ENCODE peak calls at places on chromosomes 1 and 21, in eight cellular contexts. Q is K562; T is CD4-positive, alpha-beta T cell; R is stomach; H is SJCRH30; Z is left ventricle myocardium inferior; U is psoas muscle; K is thyroid gland. M is an unnamed sample.

GRCh38 chr1:116433283-116434257 is 60.5 kb downstream of the ATP1A1 start:
- DNase-seq in Q (peak), T (no peak), R (peak), H (peak), Z (peak), U (peak), K (peak), M (peak)

GRCh38 chr1:53544731-53545515 is 85.7 kb downstream of the DMRTB1 start:
- DNase-seq in Q (no peak), T (no peak), R (no peak), H (no peak), Z (peak), U (peak), K (no peak), M (no peak)

GRCh38 chr1:43049487-43049886 is 90.8 kb upstream of the SLC2A1 start:
- DNase-seq in Q (no peak), T (no peak), R (no peak), H (peak), Z (no peak), U (no peak), K (no peak), M (no peak)

GRCh38 chr1:163824490-163824889 is 502.7 kb downstream of the NUF2 start:
- DNase-seq in Q (no peak), T (no peak), R (no peak), H (no peak), Z (no peak), U (no peak), K (no peak), M (no peak)

GRCh38 chr1:173205146-173206051 is 1.7 kb downstream of the TNFSF4 start:
- DNase-seq in Q (no peak), T (peak), R (no peak), H (no peak), Z (no peak), U (no peak), K (no peak), M (no peak)

GRCh38 chr1:55827350-55827749 is 612.2 kb upstream of the USP24 start:
- DNase-seq in Q (no peak), T (no peak), R (peak), H (peak), Z (no peak), U (no peak), K (no peak), M (no peak)

GRCh38 chr1:29876902-29877301 is 640.6 kb downstream of the PTPRU start:
- DNase-seq in Q (no peak), T (no peak), R (no peak), H (peak), Z (no peak), U (no peak), K (no peak), M (no peak)

GRCh38 chr1:206430031-206430983 is 40.0 kb upstream of the IKBKE start:
- DNase-seq in Q (no peak), T (no peak), R (no peak), H (peak), Z (no peak), U (no peak), K (no peak), M (no peak)

GRCh38 chr1:32040711-32041110 is 27.0 kb downstream of the KHDRBS1 start:
- DNase-seq in Q (no peak), T (no peak), R (no peak), H (no peak), Z (no peak), U (no peak), K (no peak), M (no peak)

GRCh38 chr1:162349635-162350330 is 26.9 kb downstream of the SPATA46 start:
- DNase-seq in Q (peak), T (no peak), R (no peak), H (no peak), Z (no peak), U (no peak), K (no peak), M (no peak)

GRCh38 chr21:35045539-35046222 is 3.4 kb downstream of the RUNX1 start:
- DNase-seq in Q (no peak), T (no peak), R (no peak), H (no peak), Z (no peak), U (no peak), K (no peak), M (no peak)

GRCh38 chr1:40232444-40232843 is 15.3 kb upstream of the TMCO2 start:
- DNase-seq in Q (no peak), T (no peak), R (no peak), H (no peak), Z (no peak), U (no peak), K (no peak), M (no peak)

GRCh38 chr1:173527151-173527826 is 50.2 kb downstream of the PRDX6 start:
- DNase-seq in Q (no peak), T (no peak), R (no peak), H (peak), Z (no peak), U (no peak), K (peak), M (no peak)

GRCh38 chr1:151458936-151459330 is 361 bp downstream of the POGZ start:
- DNase-seq in Q (peak), T (peak), R (peak), H (peak), Z (peak), U (peak), K (peak), M (peak)

GRCh38 chr1:186139706-186140105 is 235.3 kb downstream of the TPR start:
- DNase-seq in Q (no peak), T (no peak), R (no peak), H (no peak), Z (no peak), U (no peak), K (no peak), M (no peak)

GRCh38 chr1:151165281-151165737 is 393 bp downstream of the LYSMD1 start:
- DNase-seq in Q (peak), T (no peak), R (no peak), H (peak), Z (peak), U (peak), K (peak), M (peak)

GRCh38 chr1:211736351-211736915 is 61.0 kb upstream of the NEK2 start:
- DNase-seq in Q (no peak), T (no peak), R (no peak), H (peak), Z (no peak), U (no peak), K (peak), M (peak)

GRCh38 chr1:247857069-247857985 is at the start of gene TRIM58:
- DNase-seq in Q (peak), T (no peak), R (peak), H (no peak), Z (no peak), U (no peak), K (peak), M (no peak)

GRCh38 chr1:2508180-2508579 is 18.2 kb downstream of the PANK4 start:
- DNase-seq in Q (no peak), T (no peak), R (no peak), H (no peak), Z (no peak), U (no peak), K (no peak), M (no peak)

GRCh38 chr1:51266181-51266580 is 30.1 kb downstream of the RNF11 start:
- DNase-seq in Q (no peak), T (no peak), R (no peak), H (no peak), Z (no peak), U (no peak), K (no peak), M (no peak)

GRCh38 chr1:63448741-63449140 is 74.3 kb downstream of the ITGB3BP start:
- DNase-seq in Q (no peak), T (no peak), R (no peak), H (no peak), Z (no peak), U (no peak), K (no peak), M (no peak)

GRCh38 chr21:17679002-17679600 is 66.4 kb upstream of the BTG3 start:
- DNase-seq in Q (peak), T (no peak), R (no peak), H (peak), Z (no peak), U (no peak), K (no peak), M (no peak)

GRCh38 chr1:24021403-24022266 is 41.5 kb upstream of the SRSF10 start:
- DNase-seq in Q (no peak), T (no peak), R (peak), H (no peak), Z (peak), U (no peak), K (no peak), M (no peak)

GRCh38 chr1:169086603-169087455 is 19.7 kb upstream of the ATP1B1 start:
- DNase-seq in Q (no peak), T (no peak), R (no peak), H (no peak), Z (no peak), U (no peak), K (no peak), M (no peak)

GRCh38 chr1:182716740-182717720 is 32.6 kb upstream of the RGS8 start:
- DNase-seq in Q (no peak), T (no peak), R (no peak), H (no peak), Z (no peak), U (no peak), K (no peak), M (no peak)

GRCh38 chr1:64624446-64624766 is 120.5 kb upstream of the RAVER2 start:
- DNase-seq in Q (no peak), T (no peak), R (no peak), H (peak), Z (no peak), U (no peak), K (no peak), M (no peak)

GRCh38 chr1:10737268-10737624 is 59.2 kb downstream of the CASZ1 start:
- DNase-seq in Q (no peak), T (no peak), R (peak), H (peak), Z (peak), U (no peak), K (peak), M (no peak)

GRCh38 chr1:39949891-39950290 is 5.1 kb upstream of the MFSD2A start:
- DNase-seq in Q (no peak), T (no peak), R (no peak), H (no peak), Z (no peak), U (no peak), K (no peak), M (no peak)

GRCh38 chr1:26814893-26815292 is 11.6 kb upstream of the ZDHHC18 start:
- DNase-seq in Q (no peak), T (no peak), R (no peak), H (no peak), Z (no peak), U (no peak), K (no peak), M (no peak)

GRCh38 chr1:3168678-3169077 is 99.7 kb downstream of the PRDM16 start:
- DNase-seq in Q (no peak), T (no peak), R (peak), H (no peak), Z (no peak), U (no peak), K (peak), M (no peak)

GRCh38 chr1:53543771-53544695 is 84.8 kb downstream of the DMRTB1 start:
- DNase-seq in Q (no peak), T (no peak), R (no peak), H (no peak), Z (peak), U (peak), K (no peak), M (no peak)

DNA sequence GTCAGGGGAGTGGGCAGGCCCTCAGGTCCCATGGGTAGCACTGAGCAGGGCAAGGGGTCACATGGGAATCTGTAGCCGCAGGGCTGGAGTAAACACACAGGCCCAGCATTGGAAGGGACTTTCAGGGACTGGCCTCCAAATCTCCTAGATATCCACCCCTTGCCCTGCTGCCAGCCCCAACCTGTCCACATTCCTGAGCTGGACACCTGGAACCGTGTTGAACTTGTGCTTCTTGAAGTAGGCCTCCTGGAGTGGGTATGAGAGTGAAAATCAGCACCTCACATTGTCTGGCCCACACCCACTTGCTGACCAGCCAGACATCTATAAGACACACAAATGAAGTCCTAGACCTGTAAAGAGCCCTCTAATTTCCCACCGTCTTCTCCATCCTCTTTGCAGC is 7.7 kb downstream of the POMGNT1 start:
- DNase-seq in Q (no peak), T (no peak), R (peak), H (no peak), Z (no peak), U (no peak), K (peak), M (no peak)
- H3K27ac ChIP-seq in Q (no peak), T (no peak), R (no peak), H (no peak), Z (no peak), U (no peak), K (peak), M (no peak)

DNA sequence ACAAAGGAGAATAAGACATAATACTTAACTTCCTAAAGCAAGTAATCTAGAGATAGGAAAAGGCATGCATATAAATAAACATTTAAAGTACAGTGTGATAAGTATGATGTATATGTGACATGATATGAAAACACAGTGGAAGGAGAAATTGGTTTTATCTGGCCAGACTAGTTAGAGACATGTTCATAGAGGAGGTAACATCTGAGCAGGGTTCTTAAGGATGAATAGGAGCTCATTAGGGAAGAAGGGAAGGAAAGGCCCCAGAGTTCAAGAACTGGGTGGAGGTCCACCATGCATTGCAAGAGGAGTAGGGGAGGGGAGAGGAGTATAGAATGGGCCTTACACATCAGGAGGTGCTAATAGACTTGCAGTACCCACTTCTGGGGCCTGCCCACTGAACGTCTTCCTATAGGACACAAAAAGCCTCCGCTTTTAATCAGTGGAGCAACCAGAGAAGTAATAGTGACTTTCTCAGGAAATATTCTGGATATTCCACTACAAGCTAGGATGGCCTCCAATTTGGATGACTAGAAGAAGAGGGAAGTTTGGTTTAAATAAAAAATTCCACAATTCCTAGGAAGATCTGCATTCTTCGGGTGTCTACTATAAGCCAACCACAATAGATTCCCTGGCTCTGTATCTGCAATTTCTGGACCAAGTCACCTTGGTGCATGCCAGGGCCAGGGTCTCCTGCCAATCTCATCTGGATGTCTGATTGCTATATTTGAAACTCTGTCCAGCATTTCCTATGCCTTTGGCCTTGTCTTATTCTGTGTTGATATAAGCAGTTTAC is 41.9 kb downstream of the NGF start:
- DNase-seq in Q (no peak), T (no peak), R (no peak), H (no peak), Z (no peak), U (no peak), K (no peak), M (no peak)
- H3K27ac ChIP-seq in Q (no peak), T (no peak), R (no peak), H (no peak), Z (peak), U (no peak), K (no peak), M (no peak)

GRCh38 chr1:161046574-161047167 is 894 bp upstream of the USF1 start:
- DNase-seq in Q (no peak), T (no peak), R (no peak), H (no peak), Z (no peak), U (no peak), K (no peak), M (no peak)
- H3K27ac ChIP-seq in Q (peak), T (peak), R (peak), H (peak), Z (peak), U (peak), K (peak), M (peak)

GRCh38 chr1:193540511-193540910 is 354.1 kb upstream of the B3GALT2 start:
- DNase-seq in Q (no peak), T (no peak), R (no peak), H (no peak), Z (no peak), U (no peak), K (no peak), M (no peak)

GRCh38 chr1:193537266-193538003 is 351.0 kb upstream of the B3GALT2 start:
- DNase-seq in Q (no peak), T (peak), R (no peak), H (peak), Z (no peak), U (no peak), K (no peak), M (no peak)

GRCh38 chr1:193538004-193538355 is 351.6 kb upstream of the B3GALT2 start:
- DNase-seq in Q (no peak), T (no peak), R (no peak), H (no peak), Z (no peak), U (no peak), K (no peak), M (no peak)

GRCh38 chr1:193538690-193539089 is 352.3 kb upstream of the B3GALT2 start:
- DNase-seq in Q (no peak), T (no peak), R (no peak), H (no peak), Z (no peak), U (no peak), K (no peak), M (no peak)

DNA sequence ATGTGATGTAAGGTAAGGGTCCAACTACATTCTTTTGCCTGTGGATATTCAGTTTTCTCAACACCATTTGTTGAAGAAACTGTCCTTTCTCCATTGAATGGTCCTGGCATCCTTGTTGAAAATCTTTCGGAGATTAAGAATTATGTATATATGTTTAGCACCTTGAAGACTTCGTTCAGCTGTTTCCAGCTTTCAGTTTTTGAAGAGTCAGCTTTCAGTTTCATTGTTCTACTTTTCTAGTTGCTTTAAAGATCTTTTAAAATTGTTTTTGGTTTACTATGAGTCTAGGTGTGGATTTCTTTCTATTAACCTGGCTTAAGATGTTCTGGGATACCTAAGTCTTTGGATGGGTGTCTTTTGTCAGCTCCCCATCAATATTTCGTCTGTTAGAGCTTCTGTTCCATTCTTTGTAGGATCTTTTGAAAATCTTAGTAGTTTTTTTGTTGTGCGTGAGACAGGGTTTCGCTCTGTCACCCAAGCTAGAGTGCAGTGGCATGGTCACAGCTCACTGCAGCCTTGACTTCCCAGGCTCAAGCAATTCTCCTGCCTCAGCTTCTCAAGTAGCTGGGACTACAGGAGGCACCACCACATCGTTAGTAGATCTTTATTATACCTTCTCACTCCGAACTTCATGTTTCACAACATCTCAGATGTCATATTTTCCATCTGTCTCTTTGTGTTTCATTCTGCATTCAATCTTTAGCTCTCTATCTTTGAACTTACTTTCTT is 353.5 kb upstream of the B3GALT2 start:
- DNase-seq in Q (no peak), T (no peak), R (no peak), H (no peak), Z (no peak), U (no peak), K (peak), M (no peak)
- H3K27ac ChIP-seq in Q (no peak), T (peak), R (no peak), H (no peak), Z (no peak), U (no peak), K (no peak), M (no peak)

GRCh38 chr1:85420199-85420598 is 44.8 kb downstream of the DDAH1 start:
- DNase-seq in Q (no peak), T (no peak), R (no peak), H (no peak), Z (no peak), U (no peak), K (no peak), M (no peak)

GRCh38 chr1:85417017-85417416 is 47.9 kb downstream of the DDAH1 start:
- DNase-seq in Q (no peak), T (no peak), R (no peak), H (no peak), Z (no peak), U (peak), K (no peak), M (no peak)

GRCh38 chr1:85421179-85421578 is 43.8 kb downstream of the DDAH1 start:
- DNase-seq in Q (no peak), T (no peak), R (no peak), H (no peak), Z (no peak), U (no peak), K (no peak), M (no peak)

GRCh38 chr1:85413169-85413568 is 51.8 kb downstream of the DDAH1 start:
- DNase-seq in Q (no peak), T (no peak), R (no peak), H (no peak), Z (no peak), U (no peak), K (no peak), M (no peak)

DNA sequence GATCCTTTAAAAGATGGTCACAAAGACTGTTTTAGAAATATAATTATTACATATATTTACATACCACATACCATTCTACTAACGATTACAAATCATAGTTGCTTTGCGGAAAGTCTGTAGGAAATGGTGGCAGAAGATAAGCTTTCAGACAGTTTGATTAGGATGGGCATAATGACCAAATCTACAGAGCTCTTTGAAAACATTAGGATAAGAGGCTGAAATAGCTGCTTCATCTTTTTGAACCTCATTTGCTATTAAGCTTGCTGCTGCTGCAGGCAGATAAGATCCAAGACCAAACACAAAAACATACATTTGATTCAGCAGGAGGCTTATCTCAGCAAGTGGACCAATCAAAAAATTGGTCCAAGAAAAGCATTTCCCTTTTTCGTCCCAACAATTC is 47.1 kb downstream of the DDAH1 start:
- DNase-seq in Q (no peak), T (no peak), R (no peak), H (no peak), Z (no peak), U (no peak), K (no peak), M (no peak)
- H3K27ac ChIP-seq in Q (no peak), T (no peak), R (no peak), H (no peak), Z (no peak), U (no peak), K (no peak), M (no peak)

DNA sequence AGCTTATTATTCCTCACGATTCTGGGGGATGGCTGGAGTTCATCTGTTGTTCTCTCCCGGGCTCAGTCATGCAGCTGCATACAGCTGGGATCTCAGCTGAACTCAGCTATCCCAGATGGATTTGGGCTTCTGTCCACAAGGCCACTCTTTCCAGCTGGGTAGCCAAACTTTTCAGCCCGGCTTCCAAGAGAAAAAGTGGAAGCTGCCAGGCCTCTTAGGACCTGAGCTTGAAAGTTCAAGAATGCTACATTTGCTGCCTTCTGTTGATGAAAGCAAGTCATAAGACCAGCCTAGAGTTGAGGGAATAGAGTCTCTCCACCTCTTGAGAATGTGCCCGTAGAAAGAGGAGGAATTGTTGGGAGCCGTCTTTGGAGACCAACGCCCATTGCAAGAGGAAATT is 95.3 kb downstream of the C1orf21 start:
- DNase-seq in Q (no peak), T (no peak), R (peak), H (no peak), Z (peak), U (peak), K (peak), M (peak)
- H3K27ac ChIP-seq in Q (no peak), T (no peak), R (peak), H (no peak), Z (peak), U (peak), K (peak), M (no peak)